ENCODE peak calls at places on chromosome 1, in seven cellular contexts. U is kidney, M is AG08396, L is right cardiac atrium, V is H1, E is mucosa of descending colon, O is Daoy. K is an unnamed sample.

GRCh38 chr1:196466656-196467055 is 141.6 kb downstream of the KCNT2 start:
- DNase-seq in U (no peak), M (peak; percentile 38), L (no peak), V (no peak), E (no peak), O (peak; percentile 62), K (peak; percentile 5)

GRCh38 chr1:172640146-172640545 is 18.8 kb upstream of the FASLG start:
- DNase-seq in U (no peak), M (no peak), L (no peak), V (no peak), E (no peak), O (no peak), K (no peak)

GRCh38 chr1:51945591-51945990 is 44.9 kb downstream of the RAB3B start:
- DNase-seq in U (no peak), M (no peak), L (no peak), V (no peak), E (no peak), O (no peak), K (no peak)

GRCh38 chr1:33918368-33918767 is 54.5 kb downstream of the HMGB4 start:
- DNase-seq in U (no peak), M (peak; percentile 74), L (no peak), V (no peak), E (no peak), O (peak; percentile 10), K (peak; percentile 49)

GRCh38 chr1:32761253-32761877 is 55.8 kb downstream of the YARS1 start:
- DNase-seq in U (peak; percentile 80), M (no peak), L (peak; percentile 51), V (no peak), E (peak; percentile 64), O (peak; percentile 84), K (no peak)

GRCh38 chr1:227723474-227723873 is 11.6 kb downstream of the JMJD4 start:
- DNase-seq in U (no peak), M (no peak), L (no peak), V (no peak), E (no peak), O (no peak), K (no peak)

GRCh38 chr1:154344977-154345837 is 19.9 kb downstream of the ATP8B2 start:
- DNase-seq in U (peak; percentile 73), M (peak; percentile 50), L (peak; percentile 63), V (no peak), E (peak; percentile 64), O (peak; percentile 56), K (no peak)

GRCh38 chr1:209428241-209428921 is 155.1 kb upstream of the CAMK1G start:
- DNase-seq in U (no peak), M (no peak), L (no peak), V (no peak), E (no peak), O (no peak), K (no peak)

GRCh38 chr1:157691285-157691920 is 9.2 kb downstream of the FCRL3 start:
- DNase-seq in U (no peak), M (peak; percentile 20), L (no peak), V (no peak), E (no peak), O (peak; percentile 28), K (peak; percentile 5)

GRCh38 chr1:27192039-27192529 is 37.2 kb upstream of the SLC9A1 start:
- DNase-seq in U (no peak), M (no peak), L (no peak), V (no peak), E (peak; percentile 72), O (peak; percentile 45), K (peak; percentile 26)

GRCh38 chr1:161189036-161189435 is 9.8 kb downstream of the ADAMTS4 start:
- DNase-seq in U (peak; percentile 14), M (no peak), L (no peak), V (no peak), E (no peak), O (no peak), K (no peak)

GRCh38 chr1:50272923-50273322 is 150.3 kb downstream of the DMRTA2 start:
- DNase-seq in U (no peak), M (no peak), L (no peak), V (no peak), E (no peak), O (no peak), K (no peak)

GRCh38 chr1:153309441-153309840 is 3.3 kb downstream of the PGLYRP3 start:
- DNase-seq in U (no peak), M (no peak), L (no peak), V (no peak), E (no peak), O (no peak), K (no peak)

GRCh38 chr1:32869844-32870614 is 683 bp downstream of the FNDC5 start:
- DNase-seq in U (no peak), M (no peak), L (peak; percentile 69), V (no peak), E (no peak), O (no peak), K (no peak)

GRCh38 chr1:1435911-1436633 is 582 bp downstream of the VWA1 start:
- DNase-seq in U (peak; percentile 75), M (peak; percentile 13), L (peak; percentile 59), V (no peak), E (peak; percentile 47), O (no peak), K (no peak)

GRCh38 chr1:65681101-65681500 is 111.6 kb upstream of the PDE4B start:
- DNase-seq in U (no peak), M (peak; percentile 39), L (no peak), V (no peak), E (no peak), O (peak; percentile 70), K (peak; percentile 21)

GRCh38 chr1:110347182-110347893 is 8.2 kb downstream of the RBM15 start:
- DNase-seq in U (no peak), M (no peak), L (no peak), V (no peak), E (no peak), O (no peak), K (no peak)

GRCh38 chr1:113226118-113226517 is 153.1 kb downstream of the LRIG2 start:
- DNase-seq in U (no peak), M (peak; percentile 16), L (peak; percentile 64), V (no peak), E (peak; percentile 68), O (peak; percentile 75), K (no peak)

GRCh38 chr1:63148825-63149645 is 173.3 kb upstream of the FOXD3 start:
- DNase-seq in U (no peak), M (peak; percentile 12), L (peak; percentile 21), V (peak; percentile 21), E (no peak), O (peak; percentile 49), K (no peak)

GRCh38 chr1:4698911-4699310 is 44.5 kb downstream of the AJAP1 start:
- DNase-seq in U (no peak), M (no peak), L (no peak), V (no peak), E (no peak), O (no peak), K (no peak)